ENCODE peak calls at places on chromosomes 6 and 20, in four cellular contexts. B is HepG2, H is K562, Z is GM12878. L is an unnamed sample.

GRCh38 chr20:34571753-34572152 is 13.2 kb downstream of the MAP1LC3A start:
- DNase-seq in B (no peak), H (no peak), Z (no peak), L (no peak)

GRCh38 chr6:88629838-88630462 is 333.5 kb downstream of the RNGTT start:
- DNase-seq in B (no peak), H (no peak), Z (no peak), L (no peak)

GRCh38 chr6:137697267-137697938 is 169.7 kb upstream of the TNFAIP3 start:
- DNase-seq in B (peak; percentile 94), H (no peak), Z (no peak), L (no peak)

GRCh38 chr20:36852187-36852586 is 23.8 kb upstream of the TLDC2 start:
- DNase-seq in B (no peak), H (no peak), Z (no peak), L (no peak)

GRCh38 chr6:44122821-44123220 is 4.4 kb downstream of the MRPL14 start:
- DNase-seq in B (peak; percentile 25), H (no peak), Z (peak; percentile 25), L (no peak)

GRCh38 chr20:63709149-63709527 is 1.3 kb downstream of the ZGPAT start:
- DNase-seq in B (no peak), H (no peak), Z (no peak), L (peak; percentile 2)

GRCh38 chr20:41058007-41058673 is 29.5 kb downstream of the TOP1 start:
- DNase-seq in B (peak; percentile 55), H (no peak), Z (no peak), L (no peak)

GRCh38 chr20:23125625-23126191 is 39.6 kb upstream of the CD93 start:
- DNase-seq in B (no peak), H (no peak), Z (no peak), L (no peak)

GRCh38 chr6:48080227-48081009 is 30.6 kb downstream of the PTCHD4 start:
- DNase-seq in B (peak; percentile 62), H (no peak), Z (no peak), L (no peak)

GRCh38 chr6:149164199-149164745 is 153.2 kb upstream of the TAB2 start:
- DNase-seq in B (no peak), H (no peak), Z (no peak), L (no peak)

GRCh38 chr6:105593805-105594231 is 190.9 kb upstream of the PREP start:
- DNase-seq in B (no peak), H (no peak), Z (no peak), L (no peak)

GRCh38 chr6:141685416-141685815 is 447.3 kb upstream of the GJE1 start:
- DNase-seq in B (no peak), H (no peak), Z (no peak), L (no peak)

GRCh38 chr20:48326434-48326691 is 501.4 kb downstream of the PREX1 start:
- DNase-seq in B (no peak), H (no peak), Z (no peak), L (no peak)

GRCh38 chr6:163404825-163405265 is 9.7 kb upstream of the QKI start:
- DNase-seq in B (peak; percentile 55), H (no peak), Z (no peak), L (no peak)

GRCh38 chr6:13194852-13195251 is 133.5 kb downstream of the TBC1D7 start:
- DNase-seq in B (peak; percentile 64), H (peak; percentile 58), Z (no peak), L (peak; percentile 61)

GRCh38 chr20:45510242-45510862 is 5.1 kb downstream of the SPINT3 start:
- DNase-seq in B (no peak), H (no peak), Z (no peak), L (no peak)

GRCh38 chr6:16827627-16828026 is 66.4 kb upstream of the ATXN1 start:
- DNase-seq in B (no peak), H (no peak), Z (no peak), L (no peak)

GRCh38 chr6:86192123-86192522 is 549.4 kb upstream of the SYNCRIP start:
- DNase-seq in B (peak; percentile 11), H (peak; percentile 7), Z (no peak), L (peak; percentile 8)

GRCh38 chr6:130406935-130407532 is 41.2 kb downstream of the TMEM200A start:
- DNase-seq in B (no peak), H (no peak), Z (no peak), L (no peak)

GRCh38 chr20:60803335-60804070 is 448.6 kb upstream of the CDH4 start:
- DNase-seq in B (no peak), H (no peak), Z (no peak), L (no peak)

GRCh38 chr20:53738945-53739798 is 145.5 kb upstream of the ZNF217 start:
- DNase-seq in B (no peak), H (peak; percentile 74), Z (no peak), L (no peak)

GRCh38 chr6:50977796-50978195 is 159.1 kb downstream of the TFAP2B start:
- DNase-seq in B (no peak), H (no peak), Z (no peak), L (no peak)

GRCh38 chr20:11970243-11970836 is 52.6 kb downstream of the BTBD3 start:
- DNase-seq in B (no peak), H (no peak), Z (no peak), L (no peak)

GRCh38 chr6:87653074-87653962 is 48.7 kb downstream of the AKIRIN2 start:
- DNase-seq in B (no peak), H (no peak), Z (no peak), L (no peak)

GRCh38 chr6:110357298-110357695 is 852 bp downstream of the METTL24 start:
- DNase-seq in B (no peak), H (no peak), Z (no peak), L (no peak)

GRCh38 chr6:67933278-67933677 is 701.8 kb upstream of the ADGRB3 start:
- DNase-seq in B (no peak), H (no peak), Z (no peak), L (peak; percentile 6)

GRCh38 chr20:19991826-19992225 is 25.3 kb upstream of the NAA20 start:
- DNase-seq in B (no peak), H (no peak), Z (no peak), L (no peak)

GRCh38 chr20:49356676-49357075 is 78.8 kb upstream of the ZNFX1 start:
- DNase-seq in B (no peak), H (no peak), Z (no peak), L (no peak)

GRCh38 chr6:168138436-168138835 is 59.4 kb upstream of the FRMD1 start:
- DNase-seq in B (no peak), H (no peak), Z (no peak), L (no peak)

GRCh38 chr6:22828179-22829062 is 259.1 kb downstream of the HDGFL1 start:
- DNase-seq in B (peak; percentile 39), H (peak; percentile 12), Z (no peak), L (peak; percentile 66)

GRCh38 chr6:80143312-80143960 is 37.0 kb downstream of the BCKDHB start:
- DNase-seq in B (no peak), H (no peak), Z (no peak), L (no peak)

GRCh38 chr6:150189176-150189575 is 46.3 kb downstream of the PPP1R14C start:
- DNase-seq in B (no peak), H (no peak), Z (no peak), L (no peak)

GRCh38 chr20:42492998-42493397 is 696.7 kb downstream of the PTPRT start:
- DNase-seq in B (no peak), H (no peak), Z (no peak), L (no peak)

GRCh38 chr6:89145461-89145961 is 344 bp upstream of the PM20D2 start:
- DNase-seq in B (no peak), H (no peak), Z (peak; percentile 52), L (peak; percentile 18)

GRCh38 chr20:25865715-25866656 is 169.3 kb upstream of the ZNF337 start:
- DNase-seq in B (peak; percentile 73), H (peak; percentile 39), Z (no peak), L (no peak)

GRCh38 chr6:105024803-105025202 is 67.9 kb downstream of the LIN28B start:
- DNase-seq in B (no peak), H (no peak), Z (no peak), L (no peak)

GRCh38 chr6:87698618-87699017 is 3.4 kb downstream of the AKIRIN2 start:
- DNase-seq in B (no peak), H (no peak), Z (no peak), L (no peak)

GRCh38 chr6:158815915-158816314 is 3.3 kb downstream of the EZR start:
- DNase-seq in B (no peak), H (no peak), Z (no peak), L (no peak)

GRCh38 chr6:235763-236360 is 56.4 kb upstream of the DUSP22 start:
- DNase-seq in B (peak; percentile 34), H (no peak), Z (peak; percentile 85), L (no peak)

GRCh38 chr6:157025459-157025858 is 248.3 kb downstream of the ARID1B start:
- DNase-seq in B (peak; percentile 16), H (no peak), Z (no peak), L (no peak)
- TF ChIP-seq TARDBP in B (no peak), H (no peak), Z (no peak), L (no peak)

GRCh38 chr6:34546551-34547321 is 9.4 kb downstream of the SPDEF start:
- DNase-seq in B (no peak), H (no peak), Z (no peak), L (no peak)
- TF ChIP-seq SP1 in B (no peak), H (no peak), Z (no peak), L (no peak)

GRCh38 chr6:36839819-36840379 is 655 bp upstream of the CPNE5 start:
- DNase-seq in B (no peak), H (peak; percentile 89), Z (no peak), L (peak; percentile 69)
- TF ChIP-seq FOXM1 in B (no peak), H (no peak), Z (no peak), L (no peak)

GRCh38 chr6:140572129-140572528 is 1197.7 kb upstream of the CITED2 start:
- DNase-seq in B (no peak), H (no peak), Z (no peak), L (no peak)

GRCh38 chr6:140572867-140573266 is 1198.4 kb upstream of the CITED2 start:
- DNase-seq in B (no peak), H (no peak), Z (no peak), L (no peak)

GRCh38 chr6:140567469-140567868 is 1193.0 kb upstream of the CITED2 start:
- DNase-seq in B (no peak), H (no peak), Z (no peak), L (no peak)

GRCh38 chr6:140566706-140567330 is 1192.4 kb upstream of the CITED2 start:
- DNase-seq in B (no peak), H (no peak), Z (no peak), L (no peak)

DNA sequence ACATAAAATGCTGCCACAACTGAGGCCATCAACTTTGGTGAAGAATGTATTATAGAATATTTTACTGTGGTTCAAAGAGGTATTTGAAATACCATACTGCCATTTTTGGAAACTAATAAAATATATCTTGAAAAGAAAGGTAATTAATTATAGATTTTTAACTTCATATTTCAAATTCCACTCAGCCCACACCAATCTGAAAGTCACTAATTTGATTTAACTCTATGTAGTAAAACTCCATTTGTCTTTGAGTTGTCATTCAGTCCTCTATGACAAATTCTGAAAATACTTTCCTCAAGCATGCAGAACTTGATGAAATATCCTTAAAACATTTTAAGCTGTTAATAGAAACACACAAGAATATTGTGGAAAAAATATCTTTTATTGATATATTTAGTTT is 1196.7 kb upstream of the CITED2 start:
- DNase-seq in B (no peak), H (no peak), Z (no peak), L (no peak)
- TF ChIP-seq TARDBP in B (no peak), H (no peak), Z (no peak), L (no peak)